ENCODE peak calls at places on chromosomes 2 and 18, in seven cellular contexts. X is keratinocyte, D is breast epithelium, E is lower lobe of right lung, P is fibroblast of lung, N is pancreas, Q is IMR-90. J is an unnamed sample. For H3K4me1, the result is how much of the 10 kb centered on the place peaks cover.

GRCh38 chr2:240412975-240413812 is 22.3 kb upstream of the GPC1 start:
- DNase-seq in X (no peak), D (peak), E (peak), P (no peak), N (peak), Q (no peak), J (no peak)

GRCh38 chr2:38526195-38526594 is 76.5 kb downstream of the HNRNPLL start:
- DNase-seq in X (no peak), D (no peak), E (no peak), P (peak), N (no peak), Q (peak), J (no peak)

GRCh38 chr2:95292623-95293260 is 4.4 kb upstream of the KCNIP3 start:
- DNase-seq in X (no peak), D (peak), E (no peak), P (no peak), N (no peak), Q (no peak), J (no peak)

GRCh38 chr18:10724666-10725065 is 198.8 kb downstream of the NAPG start:
- DNase-seq in X (no peak), D (no peak), E (no peak), P (no peak), N (no peak), Q (no peak), J (no peak)

GRCh38 chr2:181456660-181457120 is 496 bp upstream of the ITGA4 start:
- DNase-seq in X (no peak), D (no peak), E (peak), P (peak), N (peak), Q (peak), J (no peak)

GRCh38 chr2:100891911-100892642 is 72.1 kb downstream of the NPAS2 start:
- DNase-seq in X (no peak), D (no peak), E (no peak), P (peak), N (no peak), Q (peak), J (no peak)

GRCh38 chr2:65300772-65301711 is 73.4 kb downstream of the ACTR2 start:
- DNase-seq in X (no peak), D (no peak), E (peak), P (peak), N (no peak), Q (peak), J (peak)

GRCh38 chr2:177338177-177338721 is 54.3 kb upstream of the AGPS start:
- DNase-seq in X (no peak), D (no peak), E (no peak), P (peak), N (no peak), Q (peak), J (no peak)

GRCh38 chr2:25651066-25651465 is 22.3 kb downstream of the DTNB start:
- DNase-seq in X (peak), D (no peak), E (no peak), P (peak), N (no peak), Q (peak), J (no peak)

GRCh38 chr18:13611058-13611615 is 115.2 kb downstream of the FAM210A start:
- DNase-seq in X (no peak), D (no peak), E (no peak), P (peak), N (no peak), Q (peak), J (peak)

GRCh38 chr2:68850524-68850923 is 20.7 kb downstream of the BMP10 start:
- DNase-seq in X (no peak), D (no peak), E (no peak), P (no peak), N (no peak), Q (no peak), J (no peak)

GRCh38 chr2:241885701-241886643 is 16.4 kb downstream of the RTP5 start:
- DNase-seq in X (no peak), D (no peak), E (no peak), P (no peak), N (no peak), Q (no peak), J (no peak)

GRCh38 chr2:201218780-201219179 is 35.8 kb downstream of the CASP10 start:
- DNase-seq in X (no peak), D (no peak), E (no peak), P (no peak), N (no peak), Q (peak), J (no peak)

GRCh38 chr2:191265311-191266170 is 20.3 kb downstream of the MYO1B start:
- DNase-seq in X (no peak), D (no peak), E (no peak), P (peak), N (no peak), Q (peak), J (no peak)

GRCh38 chr18:64332851-64333250 is 184.0 kb upstream of the LINC00305 start:
- DNase-seq in X (no peak), D (no peak), E (no peak), P (no peak), N (no peak), Q (no peak), J (no peak)

GRCh38 chr18:9079863-9080528 is 22.5 kb upstream of the NDUFV2 start:
- DNase-seq in X (no peak), D (no peak), E (no peak), P (no peak), N (no peak), Q (no peak), J (no peak)

GRCh38 chr2:86039178-86039962 is 66.3 kb downstream of the POLR1A start:
- DNase-seq in X (no peak), D (peak), E (no peak), P (no peak), N (no peak), Q (no peak), J (no peak)

DNA sequence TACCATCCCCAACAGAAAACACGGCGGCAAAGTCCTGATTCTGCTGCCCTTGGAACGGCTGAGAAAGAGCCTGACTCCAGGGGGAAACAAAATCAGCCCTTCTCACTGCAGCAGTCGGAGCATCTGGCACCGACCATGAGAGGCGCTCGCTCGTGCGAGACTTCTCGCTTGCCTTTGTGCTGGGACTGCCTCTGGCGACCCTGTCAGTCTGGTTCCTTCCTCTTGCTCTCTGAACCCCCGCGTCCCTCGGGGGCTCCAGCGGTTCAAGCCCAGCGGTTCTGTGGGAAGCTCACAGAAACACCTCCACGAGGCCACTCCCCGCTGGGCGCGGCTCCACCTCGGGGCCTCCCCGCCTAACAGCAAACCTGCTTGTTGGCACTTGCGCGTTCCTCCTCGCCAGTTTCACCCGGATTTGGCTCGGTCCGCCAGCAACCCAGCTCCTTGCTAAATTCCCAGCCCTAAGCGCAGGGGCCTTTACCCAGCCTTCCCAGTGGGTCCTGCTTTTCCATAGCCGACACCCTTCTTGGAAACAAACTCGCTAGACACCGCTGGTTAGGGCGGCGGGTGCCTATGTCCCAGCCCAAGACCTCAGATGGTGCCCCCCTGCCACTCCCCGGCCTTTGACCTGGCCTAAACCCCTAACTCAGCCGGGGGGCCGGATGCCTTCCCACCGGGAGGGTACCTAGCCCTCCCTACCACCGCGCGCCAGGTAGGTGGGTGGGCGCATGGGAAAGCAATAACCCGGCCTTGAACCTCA is 2.2 kb downstream of the RND3 start:
- DNase-seq in X (peak), D (peak), E (peak), P (peak), N (peak), Q (peak), J (peak)
- TF ChIP-seq CTCF in X (no peak), D (no peak), E (peak), P (peak), N (no peak), Q (no peak), J (no peak)

GRCh38 chr2:27955762-27956161 is 65.2 kb downstream of the BABAM2 start:
- DNase-seq in X (no peak), D (no peak), E (no peak), P (no peak), N (no peak), Q (peak), J (no peak)
- H3K27ac ChIP-seq in X (peak), D (peak), E (peak), P (peak), N (no peak), Q (no peak), J (peak)

GRCh38 chr2:161136194-161136593 is 24.0 kb upstream of the TANK start:
- DNase-seq in X (no peak), D (no peak), E (no peak), P (no peak), N (no peak), Q (no peak), J (no peak)

GRCh38 chr2:161136696-161137324 is 23.4 kb upstream of the TANK start:
- DNase-seq in X (no peak), D (no peak), E (no peak), P (no peak), N (no peak), Q (peak), J (no peak)

GRCh38 chr2:161141033-161141432 is 19.2 kb upstream of the TANK start:
- DNase-seq in X (no peak), D (no peak), E (no peak), P (no peak), N (no peak), Q (no peak), J (no peak)

GRCh38 chr2:161138429-161138828 is 21.8 kb upstream of the TANK start:
- DNase-seq in X (no peak), D (no peak), E (no peak), P (no peak), N (no peak), Q (no peak), J (no peak)

DNA sequence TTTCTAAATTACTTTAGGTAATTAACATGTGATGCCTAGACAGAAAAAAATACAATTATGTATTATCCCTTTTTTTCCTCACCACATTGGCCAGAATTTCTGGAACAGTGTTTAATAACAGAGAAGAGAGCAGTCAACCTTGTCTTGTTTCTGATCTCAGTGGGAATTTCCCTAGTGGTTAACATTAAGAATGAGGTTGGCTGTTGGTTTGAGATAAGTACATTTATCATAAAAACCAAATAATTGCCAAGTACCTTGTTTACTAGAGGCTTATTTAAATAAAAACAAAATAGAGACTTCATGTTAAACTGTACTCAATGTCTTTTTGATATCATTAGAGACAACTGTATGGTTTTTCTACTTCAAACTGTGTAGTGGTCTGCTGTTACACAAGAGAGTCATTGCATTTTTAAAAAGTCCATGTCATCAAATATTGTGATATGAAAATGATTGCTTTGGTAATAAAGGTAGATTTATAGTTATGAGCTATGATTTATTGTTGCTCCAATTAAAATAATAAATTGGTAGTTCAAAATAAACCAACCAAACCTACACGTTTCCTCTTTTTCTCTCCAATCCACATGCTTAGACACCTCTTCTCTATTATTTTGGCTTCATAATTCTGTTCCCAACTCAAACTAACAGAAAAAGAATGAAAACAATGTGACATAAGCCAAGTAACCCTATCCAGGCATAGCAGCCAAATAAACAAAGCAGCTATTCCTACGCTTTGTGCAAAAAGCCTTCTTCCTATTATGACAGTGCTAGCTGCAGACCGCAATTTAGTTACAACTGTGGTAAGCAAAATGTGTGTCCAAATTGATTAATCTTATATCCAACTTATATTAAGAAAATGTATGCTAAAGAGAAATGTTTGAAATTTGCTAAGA is 20.9 kb upstream of the TANK start:
- DNase-seq in X (no peak), D (no peak), E (no peak), P (peak), N (no peak), Q (peak), J (no peak)
- H3K4me1 ChIP-seq in X (under half), D (under half), E (half or more), P (under half), N (under half), Q (under half), J (under half)

GRCh38 chr2:19416083-19416482 is 57.7 kb upstream of the OSR1 start:
- DNase-seq in X (no peak), D (no peak), E (no peak), P (no peak), N (no peak), Q (no peak), J (no peak)

GRCh38 chr2:19419211-19419880 is 60.9 kb upstream of the OSR1 start:
- DNase-seq in X (no peak), D (no peak), E (no peak), P (peak), N (no peak), Q (no peak), J (no peak)

GRCh38 chr2:19416784-19417684 is 58.6 kb upstream of the OSR1 start:
- DNase-seq in X (no peak), D (no peak), E (no peak), P (no peak), N (no peak), Q (no peak), J (no peak)
- TF ChIP-seq CTCF in X (no peak), D (no peak), E (no peak), P (no peak), N (no peak), Q (no peak), J (no peak)

DNA sequence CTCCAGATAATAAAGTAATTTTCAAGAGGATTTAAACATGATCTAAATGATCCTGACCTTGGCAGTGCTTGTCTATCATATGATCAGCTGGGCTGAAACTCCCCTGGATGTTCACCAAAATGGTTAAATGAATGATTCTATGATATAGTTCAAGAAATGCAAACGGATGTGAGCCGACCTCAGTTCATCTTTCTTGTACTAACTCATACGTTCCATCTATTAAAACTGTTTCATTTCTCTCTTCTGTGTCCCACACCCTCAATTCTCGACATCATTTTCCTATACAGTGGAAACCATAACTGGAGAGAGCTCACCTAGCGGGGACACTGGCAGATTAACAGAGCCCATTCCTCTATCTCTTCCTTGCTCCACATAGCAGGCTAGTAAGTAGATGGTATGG is 281.8 kb upstream of the CCDC68 start:
- DNase-seq in X (no peak), D (no peak), E (no peak), P (no peak), N (no peak), Q (no peak), J (no peak)
- H3K27ac ChIP-seq in X (no peak), D (peak), E (no peak), P (no peak), N (no peak), Q (no peak), J (no peak)

DNA sequence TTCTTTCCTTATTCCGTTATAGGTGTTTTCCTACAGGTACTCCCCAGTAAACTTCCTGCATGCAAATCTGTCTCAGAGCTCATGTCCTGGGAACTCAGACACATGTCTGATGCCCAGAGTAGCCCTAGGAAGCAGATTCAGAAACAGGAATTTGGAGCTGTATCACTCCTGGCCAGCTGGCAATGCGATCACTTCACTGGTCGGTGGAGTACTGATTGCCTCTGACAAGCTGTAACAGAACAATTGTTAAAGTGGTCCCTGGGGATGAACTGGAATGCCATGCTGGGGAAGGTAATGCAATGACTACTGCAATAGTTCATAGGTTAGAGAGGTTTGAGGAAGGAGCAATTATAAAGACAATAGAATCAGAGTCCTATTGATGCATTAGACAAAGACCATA is 131.6 kb upstream of the DOCK10 start:
- DNase-seq in X (no peak), D (no peak), E (no peak), P (no peak), N (no peak), Q (no peak), J (no peak)
- H3K4me1 ChIP-seq in X (under half), D (under half), E (under half), P (under half), N (under half), Q (under half), J (under half)